ENCODE peak calls at places on chromosomes 11 and 22, in ten cellular contexts. One of them, this sample, is unnamed.

GRCh38 chr22:22030493-22031182 is 48.1 kb upstream of the TOP3B start:
- DNase-seq in NCI-H345: no peak
- DNase-seq in activated naive CD4-positive, alpha-beta T cell treated with anti-CD3 and anti-CD28 coated beads for 36 hours: no peak
- DNase-seq in NCI-H2081: no peak
- DNase-seq in renal cortical epithelial cell: no peak
- DNase-seq in KBM-7: peak; percentile 8
- DNase-seq in GM03348: no peak
- DNase-seq in LHCN-M2: peak; percentile 4
- DNase-seq in aorta: peak; percentile 73
- DNase-seq in CD4-positive, alpha-beta T cell: no peak
- DNase-seq in this sample: no peak

GRCh38 chr11:64234840-64235379 is 526 bp downstream of the VEGFB start:
- DNase-seq in aorta: peak; percentile 85
- DNase-seq in KBM-7: no peak
- DNase-seq in activated naive CD4-positive, alpha-beta T cell treated with anti-CD3 and anti-CD28 coated beads for 36 hours: peak; percentile 47
- DNase-seq in GM03348: peak; percentile 74
- DNase-seq in renal cortical epithelial cell: no peak
- DNase-seq in NCI-H2081: no peak
- DNase-seq in CD4-positive, alpha-beta T cell: peak; percentile 42
- DNase-seq in LHCN-M2: no peak
- DNase-seq in NCI-H345: peak; percentile 53
- DNase-seq in this sample: peak; percentile 52

GRCh38 chr22:35116817-35117216 is 50.9 kb downstream of the ISX start:
- DNase-seq in CD4-positive, alpha-beta T cell: no peak
- DNase-seq in NCI-H345: no peak
- DNase-seq in aorta: no peak
- DNase-seq in activated naive CD4-positive, alpha-beta T cell treated with anti-CD3 and anti-CD28 coated beads for 36 hours: no peak
- DNase-seq in GM03348: no peak
- DNase-seq in LHCN-M2: no peak
- DNase-seq in NCI-H2081: no peak
- DNase-seq in KBM-7: no peak
- DNase-seq in renal cortical epithelial cell: no peak
- DNase-seq in this sample: no peak

GRCh38 chr22:47175151-47175760 is 412.8 kb downstream of the TBC1D22A start:
- DNase-seq in NCI-H345: no peak
- DNase-seq in NCI-H2081: no peak
- DNase-seq in LHCN-M2: no peak
- DNase-seq in CD4-positive, alpha-beta T cell: no peak
- DNase-seq in GM03348: no peak
- DNase-seq in KBM-7: no peak
- DNase-seq in aorta: peak; percentile 61
- DNase-seq in activated naive CD4-positive, alpha-beta T cell treated with anti-CD3 and anti-CD28 coated beads for 36 hours: no peak
- DNase-seq in renal cortical epithelial cell: no peak
- DNase-seq in this sample: no peak

GRCh38 chr11:10405858-10406592 is 49.0 kb upstream of the AMPD3 start:
- DNase-seq in LHCN-M2: peak; percentile 87
- DNase-seq in renal cortical epithelial cell: peak; percentile 88
- DNase-seq in aorta: peak; percentile 81
- DNase-seq in CD4-positive, alpha-beta T cell: peak; percentile 13
- DNase-seq in activated naive CD4-positive, alpha-beta T cell treated with anti-CD3 and anti-CD28 coated beads for 36 hours: peak; percentile 61
- DNase-seq in KBM-7: peak; percentile 80
- DNase-seq in NCI-H345: peak; percentile 82
- DNase-seq in NCI-H2081: peak; percentile 91
- DNase-seq in GM03348: peak; percentile 87
- DNase-seq in this sample: peak; percentile 32

GRCh38 chr11:74937696-74938475 is 11.0 kb downstream of the XRRA1 start:
- DNase-seq in NCI-H2081: no peak
- DNase-seq in GM03348: peak; percentile 23
- DNase-seq in KBM-7: no peak
- DNase-seq in renal cortical epithelial cell: no peak
- DNase-seq in NCI-H345: no peak
- DNase-seq in LHCN-M2: no peak
- DNase-seq in aorta: no peak
- DNase-seq in activated naive CD4-positive, alpha-beta T cell treated with anti-CD3 and anti-CD28 coated beads for 36 hours: no peak
- DNase-seq in CD4-positive, alpha-beta T cell: no peak
- DNase-seq in this sample: no peak

GRCh38 chr11:69240332-69241074 is 53.5 kb upstream of the MYEOV start:
- DNase-seq in GM03348: peak; percentile 47
- DNase-seq in NCI-H2081: no peak
- DNase-seq in NCI-H345: no peak
- DNase-seq in KBM-7: no peak
- DNase-seq in LHCN-M2: no peak
- DNase-seq in CD4-positive, alpha-beta T cell: no peak
- DNase-seq in activated naive CD4-positive, alpha-beta T cell treated with anti-CD3 and anti-CD28 coated beads for 36 hours: peak; percentile 38
- DNase-seq in renal cortical epithelial cell: no peak
- DNase-seq in aorta: peak; percentile 41
- DNase-seq in this sample: no peak

GRCh38 chr11:69472053-69472765 is 9.3 kb upstream of the LINC01488 start:
- DNase-seq in NCI-H345: no peak
- DNase-seq in CD4-positive, alpha-beta T cell: no peak
- DNase-seq in GM03348: no peak
- DNase-seq in LHCN-M2: no peak
- DNase-seq in activated naive CD4-positive, alpha-beta T cell treated with anti-CD3 and anti-CD28 coated beads for 36 hours: no peak
- DNase-seq in NCI-H2081: no peak
- DNase-seq in renal cortical epithelial cell: no peak
- DNase-seq in KBM-7: no peak
- DNase-seq in aorta: peak; percentile 65
- DNase-seq in this sample: no peak

GRCh38 chr11:126544311-126545056 is 189.0 kb downstream of the ST3GAL4 start:
- DNase-seq in CD4-positive, alpha-beta T cell: no peak
- DNase-seq in aorta: no peak
- DNase-seq in GM03348: peak; percentile 69
- DNase-seq in NCI-H2081: peak; percentile 89
- DNase-seq in KBM-7: peak; percentile 1
- DNase-seq in LHCN-M2: peak; percentile 24
- DNase-seq in NCI-H345: peak; percentile 77
- DNase-seq in activated naive CD4-positive, alpha-beta T cell treated with anti-CD3 and anti-CD28 coated beads for 36 hours: no peak
- DNase-seq in renal cortical epithelial cell: peak; percentile 38
- DNase-seq in this sample: no peak

GRCh38 chr22:26700462-26700861 is 43.1 kb downstream of the MIAT start:
- DNase-seq in CD4-positive, alpha-beta T cell: no peak
- DNase-seq in activated naive CD4-positive, alpha-beta T cell treated with anti-CD3 and anti-CD28 coated beads for 36 hours: no peak
- DNase-seq in renal cortical epithelial cell: no peak
- DNase-seq in KBM-7: no peak
- DNase-seq in NCI-H345: no peak
- DNase-seq in GM03348: no peak
- DNase-seq in aorta: no peak
- DNase-seq in LHCN-M2: no peak
- DNase-seq in NCI-H2081: no peak
- DNase-seq in this sample: no peak

GRCh38 chr11:68998390-68998911 is 14.6 kb downstream of the MRGPRF start:
- DNase-seq in renal cortical epithelial cell: no peak
- DNase-seq in KBM-7: no peak
- DNase-seq in CD4-positive, alpha-beta T cell: no peak
- DNase-seq in aorta: peak; percentile 73
- DNase-seq in GM03348: no peak
- DNase-seq in LHCN-M2: peak; percentile 22
- DNase-seq in activated naive CD4-positive, alpha-beta T cell treated with anti-CD3 and anti-CD28 coated beads for 36 hours: no peak
- DNase-seq in NCI-H2081: peak; percentile 77
- DNase-seq in NCI-H345: peak; percentile 93
- DNase-seq in this sample: no peak

GRCh38 chr22:41831828-41832552 is 915 bp upstream of the SREBF2 start:
- DNase-seq in NCI-H2081: no peak
- DNase-seq in aorta: no peak
- DNase-seq in CD4-positive, alpha-beta T cell: no peak
- DNase-seq in GM03348: peak; percentile 29
- DNase-seq in NCI-H345: no peak
- DNase-seq in KBM-7: peak; percentile 33
- DNase-seq in activated naive CD4-positive, alpha-beta T cell treated with anti-CD3 and anti-CD28 coated beads for 36 hours: no peak
- DNase-seq in LHCN-M2: no peak
- DNase-seq in renal cortical epithelial cell: peak; percentile 48
- DNase-seq in this sample: no peak

GRCh38 chr11:121466063-121466794 is 13.5 kb upstream of the SORL1-AS1 start:
- DNase-seq in GM03348: peak; percentile 96
- DNase-seq in NCI-H345: peak; percentile 82
- DNase-seq in renal cortical epithelial cell: peak; percentile 97
- DNase-seq in LHCN-M2: peak; percentile 86
- DNase-seq in activated naive CD4-positive, alpha-beta T cell treated with anti-CD3 and anti-CD28 coated beads for 36 hours: peak; percentile 76
- DNase-seq in aorta: peak; percentile 96
- DNase-seq in CD4-positive, alpha-beta T cell: no peak
- DNase-seq in NCI-H2081: peak; percentile 66
- DNase-seq in KBM-7: peak; percentile 64
- DNase-seq in this sample: peak; percentile 13

GRCh38 chr11:78339483-78339882 is 78.1 kb downstream of the GAB2 start:
- DNase-seq in NCI-H345: peak; percentile 33
- DNase-seq in LHCN-M2: peak; percentile 90
- DNase-seq in renal cortical epithelial cell: no peak
- DNase-seq in GM03348: no peak
- DNase-seq in NCI-H2081: peak; percentile 98
- DNase-seq in activated naive CD4-positive, alpha-beta T cell treated with anti-CD3 and anti-CD28 coated beads for 36 hours: no peak
- DNase-seq in CD4-positive, alpha-beta T cell: no peak
- DNase-seq in KBM-7: no peak
- DNase-seq in aorta: no peak
- DNase-seq in this sample: no peak

GRCh38 chr11:78742430-78742829 is 167.8 kb upstream of the NARS2 start:
- DNase-seq in aorta: peak; percentile 80
- DNase-seq in CD4-positive, alpha-beta T cell: no peak
- DNase-seq in NCI-H2081: peak; percentile 90
- DNase-seq in GM03348: peak; percentile 23
- DNase-seq in KBM-7: no peak
- DNase-seq in NCI-H345: peak; percentile 93
- DNase-seq in activated naive CD4-positive, alpha-beta T cell treated with anti-CD3 and anti-CD28 coated beads for 36 hours: no peak
- DNase-seq in LHCN-M2: no peak
- DNase-seq in renal cortical epithelial cell: peak; percentile 83
- DNase-seq in this sample: no peak

GRCh38 chr11:66315921-66316811 is 678 bp downstream of the CD248 start:
- DNase-seq in renal cortical epithelial cell: no peak
- DNase-seq in NCI-H345: no peak
- DNase-seq in KBM-7: no peak
- DNase-seq in activated naive CD4-positive, alpha-beta T cell treated with anti-CD3 and anti-CD28 coated beads for 36 hours: no peak
- DNase-seq in CD4-positive, alpha-beta T cell: no peak
- DNase-seq in NCI-H2081: no peak
- DNase-seq in aorta: no peak
- DNase-seq in GM03348: peak; percentile 22
- DNase-seq in LHCN-M2: no peak
- DNase-seq in this sample: no peak

This sample was measured in effector memory CD8-positive, alpha-beta T cell.